ENCODE peak calls at places on chromosomes 16 and 17, in eight cellular contexts. Z is GM19239; E is stimulated activated CD8-positive, alpha-beta memory T cell treated with anti-CD3 and anti-CD28 coated beads, Interleukin-15, amount 100 ng/mL, for 24 hours; M is HTR-8/SVneo; S is OCI-LY7; N is stimulated activated CD4-positive, alpha-beta T cell treated with anti-CD3 and anti-CD28 coated beads, Interleukin-4, amount 100 ng/mL, for 1 hour; U is mesenteric fat pad; F is uterus. C is an unnamed sample.

GRCh38 chr16:30187971-30188561 is 4.7 kb downstream of the CORO1A start:
- DNase-seq in Z (no peak), E (no peak), M (no peak), S (no peak), N (peak; percentile 4), U (no peak), F (no peak), C (no peak)

GRCh38 chr17:17849147-17849820 is 12.5 kb upstream of the SREBF1 start:
- DNase-seq in Z (no peak), E (peak; percentile 57), M (no peak), S (no peak), N (peak; percentile 77), U (no peak), F (peak; percentile 49), C (peak; percentile 93)

GRCh38 chr17:7850970-7851437 is 3.9 kb upstream of the TMEM88 start:
- DNase-seq in Z (no peak), E (no peak), M (no peak), S (no peak), N (no peak), U (no peak), F (peak; percentile 32), C (no peak)

GRCh38 chr17:65533855-65534457 is 27.5 kb downstream of the AXIN2 start:
- DNase-seq in Z (no peak), E (no peak), M (no peak), S (no peak), N (no peak), U (no peak), F (no peak), C (no peak)

GRCh38 chr16:24013733-24014645 is 178.2 kb downstream of the PRKCB start:
- DNase-seq in Z (peak; percentile 72), E (no peak), M (no peak), S (peak; percentile 100), N (peak; percentile 52), U (no peak), F (no peak), C (peak; percentile 96)

GRCh38 chr16:14284930-14285541 is 213.9 kb downstream of the MRTFB start:
- DNase-seq in Z (no peak), E (no peak), M (peak; percentile 48), S (peak; percentile 81), N (no peak), U (no peak), F (no peak), C (peak; percentile 44)

GRCh38 chr17:45437461-45438283 is 5.0 kb upstream of the ARHGAP27 start:
- DNase-seq in Z (no peak), E (no peak), M (no peak), S (no peak), N (no peak), U (no peak), F (no peak), C (no peak)

GRCh38 chr17:17994271-17994670 is 21.6 kb downstream of the DRC3 start:
- DNase-seq in Z (no peak), E (no peak), M (no peak), S (peak; percentile 58), N (peak; percentile 12), U (no peak), F (no peak), C (peak; percentile 28)

GRCh38 chr16:3158498-3159314 is 23.9 kb downstream of the ZNF213 start:
- DNase-seq in Z (peak; percentile 66), E (peak; percentile 70), M (peak; percentile 97), S (peak; percentile 88), N (peak; percentile 77), U (peak; percentile 95), F (peak; percentile 94), C (peak; percentile 94)

GRCh38 chr16:85329059-85329812 is 217.0 kb upstream of the CIBAR2 start:
- DNase-seq in Z (no peak), E (no peak), M (no peak), S (no peak), N (no peak), U (no peak), F (no peak), C (no peak)

GRCh38 chr17:27218719-27219488 is 75.0 kb upstream of the WSB1 start:
- DNase-seq in Z (no peak), E (no peak), M (no peak), S (no peak), N (no peak), U (no peak), F (no peak), C (peak; percentile 16)

GRCh38 chr16:64364894-64365293 is 757.0 kb downstream of the CDH11 start:
- DNase-seq in Z (no peak), E (no peak), M (no peak), S (no peak), N (no peak), U (no peak), F (no peak), C (no peak)

GRCh38 chr17:66304304-66305174 is 2.1 kb downstream of the PRKCA start:
- DNase-seq in Z (no peak), E (no peak), M (peak; percentile 61), S (no peak), N (peak; percentile 19), U (no peak), F (no peak), C (peak; percentile 63)

GRCh38 chr17:32771396-32771795 is 105.5 kb downstream of the MYO1D start:
- DNase-seq in Z (no peak), E (no peak), M (no peak), S (no peak), N (no peak), U (no peak), F (no peak), C (no peak)

GRCh38 chr16:50210266-50211038 is 55.9 kb upstream of the ADCY7 start:
- DNase-seq in Z (peak; percentile 28), E (no peak), M (peak; percentile 55), S (peak; percentile 77), N (peak; percentile 62), U (no peak), F (peak; percentile 87), C (peak; percentile 65)

GRCh38 chr17:27386206-27387075 is 69.8 kb upstream of the KSR1 start:
- DNase-seq in Z (no peak), E (no peak), M (no peak), S (no peak), N (no peak), U (peak; percentile 69), F (no peak), C (no peak)

GRCh38 chr17:49580981-49581644 is 5.4 kb downstream of the NXPH3 start:
- DNase-seq in Z (no peak), E (no peak), M (no peak), S (no peak), N (no peak), U (peak; percentile 77), F (no peak), C (no peak)

GRCh38 chr16:51149251-51149661 is 1.8 kb downstream of the SALL1 start:
- DNase-seq in Z (no peak), E (no peak), M (no peak), S (no peak), N (no peak), U (no peak), F (peak; percentile 39), C (no peak)

GRCh38 chr17:59796138-59796537 is 88.7 kb downstream of the VMP1 start:
- DNase-seq in Z (no peak), E (no peak), M (no peak), S (no peak), N (no peak), U (no peak), F (no peak), C (no peak)

C was measured in Jurkat, Clone E6-1.